ENCODE peak calls at places on chromosomes 5 and 9, in ten cellular contexts. One of them, this sample, is unnamed.

GRCh38 chr5:127813633-127814171 is 110.5 kb downstream of the CCDC192 start:
- DNase-seq in NCI-H748 treated with DMSO at 0.1 percent for 48 hours: no peak
- DNase-seq in colonic mucosa: no peak
- DNase-seq in D341Med: no peak
- DNase-seq in smooth muscle cell of the brain vasculature: peak; percentile 43
- DNase-seq in dorsolateral prefrontal cortex: no peak
- DNase-seq in effector memory CD8-positive, alpha-beta T cell: no peak
- DNase-seq in endothelial cell: no peak
- DNase-seq in stimulated activated CD4-positive, alpha-beta T cell treated with anti-CD3 and anti-CD28 coated beads, Interleukin-2, amount 100 ng/mL, for 24 hours: no peak
- DNase-seq in AG04450: no peak
- DNase-seq in this sample: peak; percentile 66

GRCh38 chr5:14305045-14305444 is 161.9 kb downstream of the TRIO start:
- DNase-seq in NCI-H748 treated with DMSO at 0.1 percent for 48 hours: no peak
- DNase-seq in colonic mucosa: no peak
- DNase-seq in D341Med: no peak
- DNase-seq in smooth muscle cell of the brain vasculature: peak; percentile 23
- DNase-seq in dorsolateral prefrontal cortex: no peak
- DNase-seq in effector memory CD8-positive, alpha-beta T cell: no peak
- DNase-seq in endothelial cell: no peak
- DNase-seq in stimulated activated CD4-positive, alpha-beta T cell treated with anti-CD3 and anti-CD28 coated beads, Interleukin-2, amount 100 ng/mL, for 24 hours: no peak
- DNase-seq in AG04450: peak; percentile 63
- DNase-seq in this sample: peak; percentile 97

GRCh38 chr9:20552874-20553624 is 69.2 kb downstream of the MLLT3 start:
- DNase-seq in NCI-H748 treated with DMSO at 0.1 percent for 48 hours: no peak
- DNase-seq in colonic mucosa: no peak
- DNase-seq in D341Med: no peak
- DNase-seq in smooth muscle cell of the brain vasculature: no peak
- DNase-seq in dorsolateral prefrontal cortex: no peak
- DNase-seq in effector memory CD8-positive, alpha-beta T cell: no peak
- DNase-seq in endothelial cell: no peak
- DNase-seq in stimulated activated CD4-positive, alpha-beta T cell treated with anti-CD3 and anti-CD28 coated beads, Interleukin-2, amount 100 ng/mL, for 24 hours: no peak
- DNase-seq in AG04450: no peak
- DNase-seq in this sample: peak; percentile 17

GRCh38 chr9:38226491-38226951 is 157.5 kb upstream of the SHB start:
- DNase-seq in NCI-H748 treated with DMSO at 0.1 percent for 48 hours: peak; percentile 82
- DNase-seq in colonic mucosa: no peak
- DNase-seq in D341Med: no peak
- DNase-seq in smooth muscle cell of the brain vasculature: no peak
- DNase-seq in dorsolateral prefrontal cortex: no peak
- DNase-seq in effector memory CD8-positive, alpha-beta T cell: no peak
- DNase-seq in endothelial cell: no peak
- DNase-seq in stimulated activated CD4-positive, alpha-beta T cell treated with anti-CD3 and anti-CD28 coated beads, Interleukin-2, amount 100 ng/mL, for 24 hours: no peak
- DNase-seq in AG04450: no peak
- DNase-seq in this sample: no peak

GRCh38 chr9:86708918-86709835 is 238.1 kb downstream of the GAS1 start:
- DNase-seq in NCI-H748 treated with DMSO at 0.1 percent for 48 hours: no peak
- DNase-seq in colonic mucosa: no peak
- DNase-seq in D341Med: no peak
- DNase-seq in smooth muscle cell of the brain vasculature: no peak
- DNase-seq in dorsolateral prefrontal cortex: no peak
- DNase-seq in effector memory CD8-positive, alpha-beta T cell: no peak
- DNase-seq in endothelial cell: no peak
- DNase-seq in stimulated activated CD4-positive, alpha-beta T cell treated with anti-CD3 and anti-CD28 coated beads, Interleukin-2, amount 100 ng/mL, for 24 hours: no peak
- DNase-seq in AG04450: no peak
- DNase-seq in this sample: no peak

GRCh38 chr9:133173056-133173455 is 9.3 kb upstream of the GBGT1 start:
- DNase-seq in NCI-H748 treated with DMSO at 0.1 percent for 48 hours: no peak
- DNase-seq in colonic mucosa: no peak
- DNase-seq in D341Med: no peak
- DNase-seq in smooth muscle cell of the brain vasculature: no peak
- DNase-seq in dorsolateral prefrontal cortex: no peak
- DNase-seq in effector memory CD8-positive, alpha-beta T cell: no peak
- DNase-seq in endothelial cell: no peak
- DNase-seq in stimulated activated CD4-positive, alpha-beta T cell treated with anti-CD3 and anti-CD28 coated beads, Interleukin-2, amount 100 ng/mL, for 24 hours: no peak
- DNase-seq in AG04450: no peak
- DNase-seq in this sample: no peak

GRCh38 chr9:37760416-37761165 is 7.0 kb downstream of the TRMT10B start:
- DNase-seq in NCI-H748 treated with DMSO at 0.1 percent for 48 hours: no peak
- DNase-seq in colonic mucosa: no peak
- DNase-seq in D341Med: no peak
- DNase-seq in smooth muscle cell of the brain vasculature: no peak
- DNase-seq in dorsolateral prefrontal cortex: no peak
- DNase-seq in effector memory CD8-positive, alpha-beta T cell: no peak
- DNase-seq in endothelial cell: no peak
- DNase-seq in stimulated activated CD4-positive, alpha-beta T cell treated with anti-CD3 and anti-CD28 coated beads, Interleukin-2, amount 100 ng/mL, for 24 hours: no peak
- DNase-seq in AG04450: peak; percentile 21
- DNase-seq in this sample: peak; percentile 39

GRCh38 chr5:172444110-172444510 is 10.2 kb downstream of the SH3PXD2B start:
- DNase-seq in NCI-H748 treated with DMSO at 0.1 percent for 48 hours: no peak
- DNase-seq in colonic mucosa: no peak
- DNase-seq in D341Med: no peak
- DNase-seq in smooth muscle cell of the brain vasculature: no peak
- DNase-seq in dorsolateral prefrontal cortex: no peak
- DNase-seq in effector memory CD8-positive, alpha-beta T cell: no peak
- DNase-seq in endothelial cell: no peak
- DNase-seq in stimulated activated CD4-positive, alpha-beta T cell treated with anti-CD3 and anti-CD28 coated beads, Interleukin-2, amount 100 ng/mL, for 24 hours: no peak
- DNase-seq in AG04450: no peak
- DNase-seq in this sample: no peak

GRCh38 chr5:125914471-125914870 is 508.7 kb upstream of the GRAMD2B start:
- DNase-seq in NCI-H748 treated with DMSO at 0.1 percent for 48 hours: no peak
- DNase-seq in colonic mucosa: no peak
- DNase-seq in D341Med: no peak
- DNase-seq in smooth muscle cell of the brain vasculature: peak; percentile 26
- DNase-seq in dorsolateral prefrontal cortex: no peak
- DNase-seq in effector memory CD8-positive, alpha-beta T cell: no peak
- DNase-seq in endothelial cell: no peak
- DNase-seq in stimulated activated CD4-positive, alpha-beta T cell treated with anti-CD3 and anti-CD28 coated beads, Interleukin-2, amount 100 ng/mL, for 24 hours: no peak
- DNase-seq in AG04450: no peak
- DNase-seq in this sample: no peak

This sample was measured in HT1080.